ENCODE peak calls at places on chromosome 22, in nine cellular contexts. One of them, this sample, is unnamed.

GRCh38 chr22:44386386-44387035 is 73.8 kb upstream of the SHISAL1 start:
- DNase-seq in left ventricle myocardium inferior: no peak
- DNase-seq in astrocyte of the cerebellum: no peak
- DNase-seq in cardiac fibroblast: no peak
- DNase-seq in mucosa of descending colon: no peak
- DNase-seq in IMR-90: no peak
- DNase-seq in MM.1S: no peak
- DNase-seq in choroid plexus epithelial cell: no peak
- DNase-seq in lung: no peak
- DNase-seq in this sample: no peak

GRCh38 chr22:36036167-36036624 is 7.6 kb upstream of the RBFOX2 start:
- DNase-seq in left ventricle myocardium inferior: no peak
- DNase-seq in astrocyte of the cerebellum: no peak
- DNase-seq in cardiac fibroblast: no peak
- DNase-seq in mucosa of descending colon: no peak
- DNase-seq in IMR-90: no peak
- DNase-seq in MM.1S: no peak
- DNase-seq in choroid plexus epithelial cell: no peak
- DNase-seq in lung: no peak
- DNase-seq in this sample: no peak

GRCh38 chr22:39558254-39558727 is 12.3 kb upstream of the CACNA1I start:
- DNase-seq in left ventricle myocardium inferior: no peak
- DNase-seq in astrocyte of the cerebellum: no peak
- DNase-seq in cardiac fibroblast: no peak
- DNase-seq in mucosa of descending colon: no peak
- DNase-seq in IMR-90: no peak
- DNase-seq in MM.1S: no peak
- DNase-seq in choroid plexus epithelial cell: no peak
- DNase-seq in lung: no peak
- DNase-seq in this sample: no peak

GRCh38 chr22:29313126-29314071 is 2.1 kb downstream of the RASL10A start:
- DNase-seq in left ventricle myocardium inferior: no peak
- DNase-seq in astrocyte of the cerebellum: no peak
- DNase-seq in cardiac fibroblast: peak
- DNase-seq in mucosa of descending colon: no peak
- DNase-seq in IMR-90: no peak
- DNase-seq in MM.1S: no peak
- DNase-seq in choroid plexus epithelial cell: peak
- DNase-seq in lung: no peak
- DNase-seq in this sample: peak

GRCh38 chr22:26041931-26042330 is 127.3 kb upstream of the SEZ6L start:
- DNase-seq in left ventricle myocardium inferior: no peak
- DNase-seq in astrocyte of the cerebellum: no peak
- DNase-seq in cardiac fibroblast: no peak
- DNase-seq in mucosa of descending colon: no peak
- DNase-seq in IMR-90: no peak
- DNase-seq in MM.1S: no peak
- DNase-seq in choroid plexus epithelial cell: no peak
- DNase-seq in lung: no peak
- DNase-seq in this sample: no peak

GRCh38 chr22:36374603-36375024 is 13.2 kb downstream of the MYH9 start:
- DNase-seq in left ventricle myocardium inferior: no peak
- DNase-seq in astrocyte of the cerebellum: no peak
- DNase-seq in cardiac fibroblast: peak
- DNase-seq in mucosa of descending colon: no peak
- DNase-seq in IMR-90: peak
- DNase-seq in MM.1S: no peak
- DNase-seq in choroid plexus epithelial cell: no peak
- DNase-seq in lung: no peak
- DNase-seq in this sample: no peak

GRCh38 chr22:46027219-46028068 is 50.5 kb upstream of the WNT7B start:
- DNase-seq in left ventricle myocardium inferior: peak
- DNase-seq in astrocyte of the cerebellum: no peak
- DNase-seq in cardiac fibroblast: no peak
- DNase-seq in mucosa of descending colon: peak
- DNase-seq in IMR-90: no peak
- DNase-seq in MM.1S: peak
- DNase-seq in choroid plexus epithelial cell: no peak
- DNase-seq in lung: no peak
- DNase-seq in this sample: peak

GRCh38 chr22:34950480-34950879 is 115.5 kb upstream of the ISX start:
- DNase-seq in left ventricle myocardium inferior: no peak
- DNase-seq in astrocyte of the cerebellum: no peak
- DNase-seq in cardiac fibroblast: no peak
- DNase-seq in mucosa of descending colon: no peak
- DNase-seq in IMR-90: no peak
- DNase-seq in MM.1S: no peak
- DNase-seq in choroid plexus epithelial cell: no peak
- DNase-seq in lung: no peak
- DNase-seq in this sample: no peak

GRCh38 chr22:19987394-19988306 is 29.0 kb downstream of the ARVCF start:
- DNase-seq in left ventricle myocardium inferior: no peak
- DNase-seq in astrocyte of the cerebellum: no peak
- DNase-seq in cardiac fibroblast: no peak
- DNase-seq in mucosa of descending colon: peak
- DNase-seq in IMR-90: no peak
- DNase-seq in MM.1S: no peak
- DNase-seq in choroid plexus epithelial cell: no peak
- DNase-seq in lung: no peak
- DNase-seq in this sample: no peak

GRCh38 chr22:19114984-19115552 is 7.1 kb downstream of the DGCR2 start:
- DNase-seq in left ventricle myocardium inferior: no peak
- DNase-seq in astrocyte of the cerebellum: no peak
- DNase-seq in cardiac fibroblast: no peak
- DNase-seq in mucosa of descending colon: no peak
- DNase-seq in IMR-90: no peak
- DNase-seq in MM.1S: no peak
- DNase-seq in choroid plexus epithelial cell: no peak
- DNase-seq in lung: no peak
- DNase-seq in this sample: no peak

GRCh38 chr22:44312766-44313165 is at the start of gene SHISAL1:
- DNase-seq in left ventricle myocardium inferior: no peak
- DNase-seq in astrocyte of the cerebellum: no peak
- DNase-seq in cardiac fibroblast: peak
- DNase-seq in mucosa of descending colon: no peak
- DNase-seq in IMR-90: peak
- DNase-seq in MM.1S: no peak
- DNase-seq in choroid plexus epithelial cell: peak
- DNase-seq in lung: no peak
- DNase-seq in this sample: peak

GRCh38 chr22:39353346-39353745 is 3.6 kb downstream of the SYNGR1 start:
- DNase-seq in left ventricle myocardium inferior: no peak
- DNase-seq in astrocyte of the cerebellum: no peak
- DNase-seq in cardiac fibroblast: peak
- DNase-seq in mucosa of descending colon: no peak
- DNase-seq in IMR-90: no peak
- DNase-seq in MM.1S: no peak
- DNase-seq in choroid plexus epithelial cell: peak
- DNase-seq in lung: no peak
- DNase-seq in this sample: no peak

GRCh38 chr22:26446808-26447515 is 17.9 kb downstream of the ASPHD2 start:
- DNase-seq in left ventricle myocardium inferior: no peak
- DNase-seq in astrocyte of the cerebellum: no peak
- DNase-seq in cardiac fibroblast: no peak
- DNase-seq in mucosa of descending colon: no peak
- DNase-seq in IMR-90: no peak
- DNase-seq in MM.1S: no peak
- DNase-seq in choroid plexus epithelial cell: no peak
- DNase-seq in lung: no peak
- DNase-seq in this sample: no peak

GRCh38 chr22:45170001-45170466 is 6.3 kb downstream of the NUP50 start:
- DNase-seq in left ventricle myocardium inferior: no peak
- DNase-seq in astrocyte of the cerebellum: no peak
- DNase-seq in cardiac fibroblast: no peak
- DNase-seq in mucosa of descending colon: no peak
- DNase-seq in IMR-90: peak
- DNase-seq in MM.1S: peak
- DNase-seq in choroid plexus epithelial cell: no peak
- DNase-seq in lung: no peak
- DNase-seq in this sample: no peak

GRCh38 chr22:30188911-30189310 is 57.6 kb downstream of the LIF start:
- DNase-seq in left ventricle myocardium inferior: no peak
- DNase-seq in astrocyte of the cerebellum: no peak
- DNase-seq in cardiac fibroblast: peak
- DNase-seq in mucosa of descending colon: no peak
- DNase-seq in IMR-90: peak
- DNase-seq in MM.1S: no peak
- DNase-seq in choroid plexus epithelial cell: peak
- DNase-seq in lung: no peak
- DNase-seq in this sample: no peak

GRCh38 chr22:22787805-22788459 is 99.7 kb upstream of the IGLL5 start:
- DNase-seq in left ventricle myocardium inferior: peak
- DNase-seq in astrocyte of the cerebellum: no peak
- DNase-seq in cardiac fibroblast: peak
- DNase-seq in mucosa of descending colon: peak
- DNase-seq in IMR-90: peak
- DNase-seq in MM.1S: peak
- DNase-seq in choroid plexus epithelial cell: peak
- DNase-seq in lung: peak
- DNase-seq in this sample: peak

GRCh38 chr22:45648320-45649070 is 23.1 kb upstream of the ATXN10 start:
- DNase-seq in left ventricle myocardium inferior: no peak
- DNase-seq in astrocyte of the cerebellum: no peak
- DNase-seq in cardiac fibroblast: no peak
- DNase-seq in mucosa of descending colon: no peak
- DNase-seq in IMR-90: no peak
- DNase-seq in MM.1S: no peak
- DNase-seq in choroid plexus epithelial cell: no peak
- DNase-seq in lung: no peak
- DNase-seq in this sample: no peak

GRCh38 chr22:21726650-21727049 is 8.9 kb downstream of the YPEL1 start:
- DNase-seq in left ventricle myocardium inferior: no peak
- DNase-seq in astrocyte of the cerebellum: no peak
- DNase-seq in cardiac fibroblast: no peak
- DNase-seq in mucosa of descending colon: no peak
- DNase-seq in IMR-90: no peak
- DNase-seq in MM.1S: peak
- DNase-seq in choroid plexus epithelial cell: peak
- DNase-seq in lung: no peak
- DNase-seq in this sample: peak

GRCh38 chr22:46487318-46487717 is 50.1 kb downstream of the CELSR1 start:
- DNase-seq in left ventricle myocardium inferior: no peak
- DNase-seq in astrocyte of the cerebellum: no peak
- DNase-seq in cardiac fibroblast: no peak
- DNase-seq in mucosa of descending colon: no peak
- DNase-seq in IMR-90: no peak
- DNase-seq in MM.1S: no peak
- DNase-seq in choroid plexus epithelial cell: no peak
- DNase-seq in lung: no peak
- DNase-seq in this sample: no peak

GRCh38 chr22:30910358-30910757 is 58.2 kb downstream of the MORC2 start:
- DNase-seq in left ventricle myocardium inferior: no peak
- DNase-seq in astrocyte of the cerebellum: no peak
- DNase-seq in cardiac fibroblast: no peak
- DNase-seq in mucosa of descending colon: no peak
- DNase-seq in IMR-90: no peak
- DNase-seq in MM.1S: no peak
- DNase-seq in choroid plexus epithelial cell: no peak
- DNase-seq in lung: no peak
- DNase-seq in this sample: no peak

GRCh38 chr22:35064664-35065063 is 1.3 kb upstream of the ISX start:
- DNase-seq in left ventricle myocardium inferior: no peak
- DNase-seq in astrocyte of the cerebellum: no peak
- DNase-seq in cardiac fibroblast: no peak
- DNase-seq in mucosa of descending colon: peak
- DNase-seq in IMR-90: no peak
- DNase-seq in MM.1S: peak
- DNase-seq in choroid plexus epithelial cell: no peak
- DNase-seq in lung: no peak
- DNase-seq in this sample: no peak

GRCh38 chr22:30186048-30186447 is 60.5 kb downstream of the LIF start:
- DNase-seq in left ventricle myocardium inferior: no peak
- DNase-seq in astrocyte of the cerebellum: no peak
- DNase-seq in cardiac fibroblast: no peak
- DNase-seq in mucosa of descending colon: no peak
- DNase-seq in IMR-90: no peak
- DNase-seq in MM.1S: no peak
- DNase-seq in choroid plexus epithelial cell: no peak
- DNase-seq in lung: no peak
- DNase-seq in this sample: no peak

GRCh38 chr22:29827091-29827490 is 11.0 kb downstream of the ASCC2 start:
- DNase-seq in left ventricle myocardium inferior: no peak
- DNase-seq in astrocyte of the cerebellum: no peak
- DNase-seq in cardiac fibroblast: no peak
- DNase-seq in mucosa of descending colon: no peak
- DNase-seq in IMR-90: no peak
- DNase-seq in MM.1S: no peak
- DNase-seq in choroid plexus epithelial cell: no peak
- DNase-seq in lung: no peak
- DNase-seq in this sample: no peak

GRCh38 chr22:24107668-24108067 is 73.6 kb upstream of the SUSD2 start:
- DNase-seq in left ventricle myocardium inferior: peak
- DNase-seq in astrocyte of the cerebellum: peak
- DNase-seq in cardiac fibroblast: peak
- DNase-seq in mucosa of descending colon: peak
- DNase-seq in IMR-90: peak
- DNase-seq in MM.1S: no peak
- DNase-seq in choroid plexus epithelial cell: peak
- DNase-seq in lung: peak
- DNase-seq in this sample: peak
- TF ChIP-seq CTCF in left ventricle myocardium inferior: peak
- TF ChIP-seq CTCF in astrocyte of the cerebellum: peak
- TF ChIP-seq CTCF in cardiac fibroblast: peak
- TF ChIP-seq CTCF in mucosa of descending colon: no peak
- TF ChIP-seq CTCF in IMR-90: peak
- TF ChIP-seq CTCF in MM.1S: no peak
- TF ChIP-seq CTCF in choroid plexus epithelial cell: peak
- TF ChIP-seq CTCF in lung: no peak
- TF ChIP-seq CTCF in this sample: peak

GRCh38 chr22:42075277-42075676 is 1.2 kb downstream of the PHETA2 start:
- DNase-seq in left ventricle myocardium inferior: no peak
- DNase-seq in astrocyte of the cerebellum: no peak
- DNase-seq in cardiac fibroblast: no peak
- DNase-seq in mucosa of descending colon: no peak
- DNase-seq in IMR-90: no peak
- DNase-seq in MM.1S: no peak
- DNase-seq in choroid plexus epithelial cell: no peak
- DNase-seq in lung: no peak
- DNase-seq in this sample: no peak
- H3K4me3 ChIP-seq in left ventricle myocardium inferior: peak
- H3K4me3 ChIP-seq in astrocyte of the cerebellum: no peak
- H3K4me3 ChIP-seq in cardiac fibroblast: peak
- H3K4me3 ChIP-seq in mucosa of descending colon: no peak
- H3K4me3 ChIP-seq in IMR-90: peak
- H3K4me3 ChIP-seq in MM.1S: no peak
- H3K4me3 ChIP-seq in choroid plexus epithelial cell: peak
- H3K4me3 ChIP-seq in lung: no peak
- H3K4me3 ChIP-seq in this sample: peak

GRCh38 chr22:17149073-17149815 is 9.8 kb downstream of the HDHD5 start:
- DNase-seq in left ventricle myocardium inferior: no peak
- DNase-seq in astrocyte of the cerebellum: no peak
- DNase-seq in cardiac fibroblast: no peak
- DNase-seq in mucosa of descending colon: peak
- DNase-seq in IMR-90: no peak
- DNase-seq in MM.1S: no peak
- DNase-seq in choroid plexus epithelial cell: no peak
- DNase-seq in lung: no peak
- DNase-seq in this sample: no peak
- TF ChIP-seq CTCF in left ventricle myocardium inferior: no peak
- TF ChIP-seq CTCF in astrocyte of the cerebellum: no peak
- TF ChIP-seq CTCF in cardiac fibroblast: no peak
- TF ChIP-seq CTCF in mucosa of descending colon: no peak
- TF ChIP-seq CTCF in IMR-90: no peak
- TF ChIP-seq CTCF in MM.1S: no peak
- TF ChIP-seq CTCF in choroid plexus epithelial cell: no peak
- TF ChIP-seq CTCF in lung: no peak
- TF ChIP-seq CTCF in this sample: no peak

GRCh38 chr22:32804823-32805585 is 3.5 kb downstream of the TIMP3 start:
- DNase-seq in left ventricle myocardium inferior: no peak
- DNase-seq in astrocyte of the cerebellum: no peak
- DNase-seq in cardiac fibroblast: no peak
- DNase-seq in mucosa of descending colon: no peak
- DNase-seq in IMR-90: no peak
- DNase-seq in MM.1S: no peak
- DNase-seq in choroid plexus epithelial cell: no peak
- DNase-seq in lung: no peak
- DNase-seq in this sample: peak
- H3K4me3 ChIP-seq in left ventricle myocardium inferior: peak
- H3K4me3 ChIP-seq in astrocyte of the cerebellum: peak
- H3K4me3 ChIP-seq in cardiac fibroblast: no peak
- H3K4me3 ChIP-seq in mucosa of descending colon: no peak
- H3K4me3 ChIP-seq in IMR-90: peak
- H3K4me3 ChIP-seq in MM.1S: no peak
- H3K4me3 ChIP-seq in choroid plexus epithelial cell: peak
- H3K4me3 ChIP-seq in lung: peak
- H3K4me3 ChIP-seq in this sample: peak

This sample was measured in fibroblast of villous mesenchyme.